ENCODE peak calls at places on chromosomes 7 and 10, in four cellular contexts. U is HFF-Myc, V is AG09319, Q is fibroblast of pulmonary artery. B is an unnamed sample.

GRCh38 chr7:11951909-11952308 is 119.9 kb upstream of the THSD7A start:
- DNase-seq in U (no peak), V (no peak), Q (no peak), B (no peak)

GRCh38 chr7:95723583-95724180 is 48.7 kb upstream of the DYNC1I1 start:
- DNase-seq in U (no peak), V (peak; percentile 27), Q (peak; percentile 67), B (peak; percentile 4)

GRCh38 chr7:50330701-50331100 is 26.2 kb downstream of the IKZF1 start:
- DNase-seq in U (no peak), V (no peak), Q (no peak), B (no peak)

GRCh38 chr7:138527746-138528223 is 67.7 kb downstream of the TRIM24 start:
- DNase-seq in U (no peak), V (no peak), Q (peak; percentile 29), B (no peak)

GRCh38 chr7:55472928-55473725 is 99.2 kb downstream of the VOPP1 start:
- DNase-seq in U (no peak), V (no peak), Q (no peak), B (no peak)

GRCh38 chr7:37312608-37313007 is 136.1 kb downstream of the ELMO1 start:
- DNase-seq in U (no peak), V (no peak), Q (no peak), B (no peak)

GRCh38 chr10:89274928-89275327 is 23.4 kb upstream of the LIPA start:
- DNase-seq in U (no peak), V (no peak), Q (no peak), B (peak; percentile 54)

GRCh38 chr7:27608776-27609495 is 53.7 kb downstream of the HIBADH start:
- DNase-seq in U (no peak), V (no peak), Q (no peak), B (no peak)

GRCh38 chr7:150923191-150923590 is 54.9 kb downstream of the KCNH2 start:
- DNase-seq in U (no peak), V (no peak), Q (no peak), B (no peak)

GRCh38 chr7:93310346-93310745 is 78.2 kb downstream of the VPS50 start:
- DNase-seq in U (no peak), V (no peak), Q (no peak), B (no peak)

GRCh38 chr7:75721426-75721825 is 17.3 kb downstream of the HIP1 start:
- DNase-seq in U (no peak), V (no peak), Q (no peak), B (no peak)

GRCh38 chr10:102421645-102422585 is 1.3 kb downstream of the FBXL15 start:
- DNase-seq in U (no peak), V (no peak), Q (no peak), B (no peak)

GRCh38 chr7:95874541-95875265 is 102.3 kb downstream of the DYNC1I1 start:
- DNase-seq in U (no peak), V (no peak), Q (peak; percentile 45), B (no peak)

GRCh38 chr10:16896993-16897392 is 79.8 kb upstream of the RSU1 start:
- DNase-seq in U (no peak), V (no peak), Q (no peak), B (no peak)

GRCh38 chr7:57216340-57216739 is 84.1 kb upstream of the ZNF479 start:
- DNase-seq in U (no peak), V (no peak), Q (no peak), B (no peak)

GRCh38 chr7:150973571-150974451 is 4.3 kb downstream of the KCNH2 start:
- DNase-seq in U (no peak), V (no peak), Q (no peak), B (no peak)

GRCh38 chr7:46990761-46991160 is 591.1 kb downstream of the TNS3 start:
- DNase-seq in U (no peak), V (no peak), Q (peak; percentile 17), B (no peak)

GRCh38 chr10:115593060-115593459 is 499.9 kb downstream of the ATRNL1 start:
- DNase-seq in U (no peak), V (no peak), Q (no peak), B (no peak)

GRCh38 chr10:76352300-76352699 is 920.9 kb downstream of the LRMDA start:
- DNase-seq in U (peak; percentile 78), V (no peak), Q (peak; percentile 85), B (no peak)

GRCh38 chr10:111273635-111274034 is 196.8 kb downstream of the ADRA2A start:
- DNase-seq in U (no peak), V (no peak), Q (no peak), B (no peak)

GRCh38 chr7:37267251-37267650 is 181.4 kb downstream of the ELMO1 start:
- DNase-seq in U (no peak), V (no peak), Q (no peak), B (no peak)

GRCh38 chr7:142063551-142064442 is 47.7 kb upstream of the MGAM2 start:
- DNase-seq in U (no peak), V (no peak), Q (no peak), B (no peak)

GRCh38 chr10:114045071-114045737 is 1.5 kb downstream of the ADRB1 start:
- DNase-seq in U (no peak), V (no peak), Q (no peak), B (no peak)

GRCh38 chr10:74704629-74705360 is 121.6 kb upstream of the KAT6B start:
- DNase-seq in U (no peak), V (no peak), Q (no peak), B (no peak)

GRCh38 chr7:4266270-4267040 is 415.6 kb upstream of the FOXK1 start:
- DNase-seq in U (no peak), V (no peak), Q (no peak), B (no peak)

GRCh38 chr10:75048669-75049098 is 62.8 kb upstream of the SAMD8 start:
- DNase-seq in U (no peak), V (no peak), Q (peak; percentile 23), B (no peak)

GRCh38 chr7:13731643-13732042 is 257.8 kb downstream of the ETV1 start:
- DNase-seq in U (no peak), V (no peak), Q (no peak), B (no peak)

GRCh38 chr7:120829487-120829886 is 28.5 kb downstream of the TSPAN12 start:
- DNase-seq in U (no peak), V (no peak), Q (no peak), B (no peak)

GRCh38 chr10:46014215-46014614 is 16.2 kb downstream of the NCOA4 start:
- DNase-seq in U (no peak), V (no peak), Q (no peak), B (no peak)

GRCh38 chr7:7221602-7222038 is 39.3 kb downstream of the C1GALT1 start:
- DNase-seq in U (peak; percentile 43), V (peak; percentile 59), Q (peak; percentile 80), B (peak; percentile 34)

GRCh38 chr7:112420236-112420945 is 29.9 kb upstream of the IFRD1 start:
- DNase-seq in U (peak; percentile 30), V (peak; percentile 25), Q (no peak), B (no peak)

GRCh38 chr7:138865843-138866242 is 67.8 kb upstream of the ATP6V0A4 start:
- DNase-seq in U (no peak), V (no peak), Q (peak; percentile 16), B (no peak)

DNA sequence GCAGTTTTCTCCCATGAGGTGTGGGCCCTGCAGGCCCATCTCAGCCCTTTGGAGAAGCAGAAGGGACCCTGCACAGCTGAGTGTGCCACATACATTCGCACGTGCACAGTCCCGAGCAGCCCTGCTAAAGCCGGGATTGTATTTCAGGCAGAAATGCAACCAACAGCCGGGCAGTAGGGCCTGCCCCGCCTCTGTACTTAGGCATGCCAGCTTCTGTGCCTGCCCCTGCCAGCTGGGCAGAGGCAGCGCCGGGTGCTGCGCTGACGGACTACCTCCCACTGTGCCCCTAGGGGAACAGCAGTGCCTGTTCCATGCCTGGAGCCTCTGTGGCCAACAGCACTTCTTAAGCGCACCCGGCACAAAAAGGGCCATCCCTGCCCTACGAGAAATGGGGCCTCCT is 170.3 kb downstream of the NEURL1 start:
- DNase-seq in U (no peak), V (no peak), Q (no peak), B (no peak)
- TF ChIP-seq CTCF in U (no peak), V (no peak), Q (no peak), B (no peak)

GRCh38 chr10:77687621-77688020 is 50.0 kb upstream of the KCNMA1 start:
- DNase-seq in U (no peak), V (no peak), Q (no peak), B (no peak)

GRCh38 chr10:77696584-77696983 is 59.0 kb upstream of the KCNMA1 start:
- DNase-seq in U (no peak), V (no peak), Q (no peak), B (no peak)

GRCh38 chr10:77695186-77695585 is 57.6 kb upstream of the KCNMA1 start:
- DNase-seq in U (no peak), V (no peak), Q (no peak), B (no peak)

GRCh38 chr10:77689339-77689738 is 51.7 kb upstream of the KCNMA1 start:
- DNase-seq in U (no peak), V (no peak), Q (no peak), B (no peak)

GRCh38 chr10:77692782-77693181 is 55.2 kb upstream of the KCNMA1 start:
- DNase-seq in U (no peak), V (no peak), Q (peak; percentile 52), B (no peak)
- TF ChIP-seq CTCF in U (no peak), V (no peak), Q (no peak), B (no peak)

DNA sequence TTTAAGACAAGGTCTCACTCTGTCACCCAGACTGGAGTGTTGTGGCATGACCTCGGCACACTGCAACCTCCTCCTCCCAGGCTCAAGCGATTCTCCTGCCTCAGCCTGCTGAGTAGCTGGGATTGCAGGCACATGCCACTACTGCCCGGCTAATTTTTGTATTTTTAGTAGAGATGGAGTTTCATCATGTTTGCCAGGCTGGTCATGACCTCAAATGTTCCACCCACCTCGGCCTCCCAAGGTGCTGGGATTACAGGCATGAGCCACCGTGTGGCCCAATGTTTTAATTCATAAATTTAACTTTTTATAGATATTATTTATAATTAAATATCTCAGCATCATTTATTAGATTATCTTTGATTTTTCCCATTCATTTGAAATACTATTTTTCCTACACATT is 658.0 kb upstream of the NRG3 start:
- DNase-seq in U (no peak), V (no peak), Q (no peak), B (no peak)
- TF ChIP-seq CTCF in U (no peak), V (no peak), Q (no peak), B (no peak)

DNA sequence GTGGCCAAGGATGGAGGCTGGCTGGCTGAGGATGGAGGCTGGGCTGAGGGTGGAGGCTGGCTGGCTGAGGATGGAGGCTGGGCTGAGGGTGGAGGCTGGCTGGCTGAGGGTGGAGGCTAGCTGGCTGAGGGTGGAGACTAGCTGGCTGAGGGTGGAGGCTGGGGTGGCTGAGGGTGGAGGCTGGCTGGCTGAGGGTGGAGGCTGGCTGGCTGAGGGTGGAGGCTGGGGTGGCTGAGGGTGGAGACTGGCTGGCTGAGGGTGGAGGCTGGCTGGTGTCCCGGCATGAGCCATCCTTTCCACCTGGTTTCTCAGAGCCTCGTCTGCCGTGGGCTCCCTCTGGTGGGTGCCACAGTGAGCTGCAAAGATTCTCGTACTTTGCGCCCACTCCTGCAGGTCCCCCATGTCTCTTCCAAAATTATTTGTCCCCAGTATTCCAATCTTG is 88.4 kb downstream of the ELFN1 start:
- DNase-seq in U (peak; percentile 6), V (no peak), Q (peak; percentile 35), B (no peak)
- TF ChIP-seq CTCF in U (peak; percentile 29), V (peak; percentile 34), Q (peak; percentile 35), B (peak; percentile 51)

B was measured in BJ.